ENCODE peak calls at places on chromosomes 4 and X, in four cellular contexts. G is esophagus muscularis mucosa, Z is lower leg skin, F is transverse colon. A is an unnamed sample.

GRCh38 chrX:1451251-1451675 is 1.4 kb downstream of the ASMTL start:
- DNase-seq in F (no peak), Z (no peak), G (peak; percentile 37), A (no peak)

GRCh38 chrX:106931831-106932491 is 11.8 kb downstream of the CLDN2 start:
- DNase-seq in G (no peak), Z (no peak), F (no peak), A (no peak)

GRCh38 chr4:24910504-24910903 is 2.3 kb downstream of the CCDC149 start:
- DNase-seq in F (no peak), G (no peak), Z (no peak), A (no peak)

GRCh38 chrX:53695901-53696300 is 9.4 kb upstream of the HUWE1 start:
- DNase-seq in F (no peak), G (no peak), Z (no peak), A (no peak)

GRCh38 chr4:24105183-24106039 is 215.6 kb upstream of the PPARGC1A start:
- DNase-seq in G (no peak), F (no peak), Z (peak; percentile 35), A (no peak)

GRCh38 chrX:24151513-24151912 is 2.0 kb downstream of the ZFX start:
- DNase-seq in F (no peak), Z (no peak), G (no peak), A (no peak)

GRCh38 chr4:165299399-165300060 is 27.9 kb upstream of the MSMO1 start:
- DNase-seq in G (no peak), Z (no peak), F (no peak), A (no peak)

GRCh38 chr4:182179105-182179504 is 64.1 kb upstream of the TENM3 start:
- DNase-seq in Z (no peak), G (no peak), F (no peak), A (no peak)

GRCh38 chr4:3288571-3289094 is 4.2 kb upstream of the RGS12 start:
- DNase-seq in Z (no peak), G (no peak), F (no peak), A (no peak)

GRCh38 chrX:101550825-101551767 is 749 bp downstream of the ARMCX1 start:
- DNase-seq in F (no peak), G (no peak), Z (peak; percentile 24), A (peak; percentile 15)

GRCh38 chr4:121053601-121054143 is 18.7 kb downstream of the NDNF start:
- DNase-seq in Z (no peak), F (peak; percentile 70), G (no peak), A (no peak)

GRCh38 chr4:150826302-150826701 is 188.8 kb downstream of the LRBA start:
- DNase-seq in F (no peak), G (no peak), Z (no peak), A (no peak)

GRCh38 chrX:23662853-23663252 is 4.4 kb upstream of the PRDX4 start:
- DNase-seq in F (no peak), G (no peak), Z (no peak), A (peak; percentile 5)

GRCh38 chr4:111400736-111401135 is 744.5 kb upstream of the FAM241A start:
- DNase-seq in Z (no peak), F (no peak), G (no peak), A (no peak)

GRCh38 chrX:39242187-39242586 is 440.9 kb downstream of the MID1IP1 start:
- DNase-seq in Z (no peak), G (no peak), F (peak; percentile 52), A (peak; percentile 54)

GRCh38 chr4:169724251-169724650 is 33.5 kb downstream of the HPF1 start:
- DNase-seq in G (no peak), F (no peak), Z (no peak), A (no peak)

DNA sequence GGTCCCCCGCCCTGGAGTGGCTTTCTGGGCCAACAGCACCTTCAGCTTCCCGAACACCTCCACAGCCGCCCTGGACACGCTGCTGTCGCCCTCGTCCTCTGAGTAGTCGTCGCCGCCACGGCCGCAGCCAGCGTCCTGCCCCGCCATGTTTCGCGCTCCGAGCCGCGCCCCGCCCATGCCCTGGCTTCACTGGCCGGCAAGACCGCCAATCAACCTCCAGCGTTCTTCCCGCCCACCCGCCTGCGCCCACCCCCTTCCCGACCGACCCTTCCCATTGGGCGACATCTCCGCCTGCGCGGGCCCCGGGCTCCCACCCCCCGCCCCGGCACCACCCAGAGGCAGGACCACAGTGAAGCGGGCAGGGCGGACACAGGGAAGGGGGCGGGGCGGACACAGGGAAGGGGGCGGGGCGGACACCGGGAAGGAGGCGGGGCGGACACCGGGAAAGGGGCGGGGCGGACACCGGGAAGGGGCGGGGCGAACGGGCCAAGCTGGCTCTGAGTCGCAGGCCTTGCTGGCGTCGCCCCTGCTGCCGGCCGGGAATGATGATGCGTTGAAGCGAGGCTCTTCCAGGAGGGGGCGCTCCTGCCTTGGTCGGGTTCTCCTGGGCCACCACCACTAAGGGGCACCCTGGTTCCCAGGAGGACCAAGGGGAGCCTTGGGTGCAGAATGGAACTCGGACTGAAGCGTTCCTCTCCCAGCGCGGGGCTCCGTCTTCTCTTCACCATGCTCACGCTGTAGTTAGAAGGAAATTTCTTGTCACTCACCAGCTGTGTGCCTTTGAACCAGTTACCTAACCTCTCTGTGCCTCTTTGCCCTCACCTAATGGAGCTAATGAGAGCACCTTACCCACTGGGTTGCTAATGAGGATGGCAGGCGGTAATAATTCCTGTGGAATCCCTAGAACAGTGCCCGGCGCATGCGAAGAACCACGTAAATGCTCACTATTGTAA is at the start of gene HAUS7:
- DNase-seq in F (peak; percentile 88), G (peak; percentile 98), Z (peak; percentile 74), A (peak; percentile 95)
- TF ChIP-seq POLR2A in F (peak; percentile 34), G (no peak), Z (no peak), A (peak; percentile 45)

DNA sequence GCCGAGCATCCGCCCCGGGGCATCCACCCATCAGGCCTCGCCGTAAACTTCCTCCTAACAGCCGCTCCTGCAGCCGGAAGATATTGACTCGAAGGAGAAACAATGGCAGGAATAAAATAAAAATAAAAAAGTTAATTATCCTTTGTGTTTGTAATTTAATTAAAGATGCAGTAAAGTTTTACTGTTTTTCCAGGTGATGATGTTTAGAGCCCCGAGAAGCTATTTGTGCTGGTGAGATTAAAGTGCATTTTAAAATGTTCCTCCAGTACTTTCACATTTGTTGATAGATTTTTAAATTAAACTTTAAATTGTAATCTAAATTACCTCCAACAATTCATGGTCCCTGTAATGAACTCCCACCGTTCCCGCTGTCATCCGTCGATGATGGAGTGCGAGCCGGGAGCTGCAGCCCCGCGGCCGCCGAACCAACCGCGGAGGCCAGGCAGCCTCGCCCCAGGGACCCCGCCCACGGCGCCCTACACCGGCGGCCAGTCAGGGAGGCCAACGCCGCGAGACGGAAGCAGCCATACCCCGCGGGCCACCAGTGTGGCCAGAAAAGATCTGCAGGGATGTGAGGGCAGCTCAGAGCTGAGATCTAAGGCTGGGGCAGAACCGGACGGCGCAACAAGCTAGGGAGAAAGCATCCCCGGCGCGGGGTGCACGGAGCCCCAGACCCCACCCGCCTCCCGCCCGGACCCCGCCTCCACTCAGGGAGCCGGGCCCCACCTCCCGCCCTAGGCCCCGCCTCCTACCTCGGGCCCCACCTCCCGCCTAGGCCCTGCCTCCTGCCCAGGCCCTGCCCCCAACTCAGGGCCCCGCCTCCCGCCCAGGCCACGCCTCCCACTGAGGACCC is 104.1 kb downstream of the FAM53A start:
- DNase-seq in Z (peak; percentile 90), F (peak; percentile 91), G (no peak), A (peak; percentile 98)
- TF ChIP-seq POLR2A in Z (no peak), F (peak; percentile 68), G (no peak), A (peak; percentile 70)

GRCh38 chrX:112840382-112841113 is at the start of gene AMOT:
- DNase-seq in F (peak; percentile 82), Z (peak; percentile 65), G (peak; percentile 92), A (peak; percentile 70)
- TF ChIP-seq POLR2A in F (no peak), Z (no peak), G (no peak), A (no peak)

GRCh38 chr4:73620115-73620792 is at the start of gene RASSF6:
- DNase-seq in Z (no peak), F (peak; percentile 87), G (no peak), A (no peak)
- TF ChIP-seq POLR2A in Z (no peak), F (peak; percentile 84), G (no peak), A (no peak)

DNA sequence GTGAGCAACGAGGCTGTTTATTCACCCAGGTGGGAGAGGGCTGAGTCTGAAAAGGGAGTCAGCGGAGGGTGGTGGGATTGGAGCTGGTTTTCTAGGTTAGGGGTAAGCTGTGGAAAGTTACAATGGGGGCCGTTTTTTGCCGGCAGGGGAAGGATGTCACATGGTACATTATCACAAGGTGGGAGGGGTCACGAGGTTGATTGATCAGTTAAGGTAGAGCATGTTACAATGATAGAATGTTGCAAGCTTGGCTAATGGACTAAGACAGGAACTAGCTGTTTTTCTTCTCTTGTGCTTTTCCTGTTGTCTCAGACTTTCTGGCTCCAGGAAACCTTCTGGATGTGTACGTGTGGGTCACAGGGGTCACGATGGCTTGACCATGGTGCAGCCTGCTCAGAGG is 536.3 kb upstream of the HTR2C start:
- DNase-seq in F (no peak), G (no peak), Z (no peak), A (peak; percentile 5)
- TF ChIP-seq POLR2A in F (no peak), G (no peak), Z (no peak), A (no peak)